ENCODE peak calls at places on chromosome 15, in four cellular contexts. One of them, this sample, is unnamed.

GRCh38 chr15:82177291-82178010 is 85.1 kb downstream of the EFL1 start:
- DNase-seq in neural progenitor cell: no peak
- DNase-seq in lower lobe of right lung: no peak
- DNase-seq in foreskin fibroblast: peak
- DNase-seq in this sample: no peak

GRCh38 chr15:25727116-25727515 is 136.0 kb downstream of the ATP10A start:
- DNase-seq in neural progenitor cell: no peak
- DNase-seq in lower lobe of right lung: no peak
- DNase-seq in foreskin fibroblast: no peak
- DNase-seq in this sample: no peak

GRCh38 chr15:79157631-79158592 is 67.3 kb upstream of the RASGRF1 start:
- DNase-seq in neural progenitor cell: no peak
- DNase-seq in lower lobe of right lung: no peak
- DNase-seq in foreskin fibroblast: no peak
- DNase-seq in this sample: no peak

GRCh38 chr15:58062175-58062574 is 3.3 kb downstream of the ALDH1A2 start:
- DNase-seq in neural progenitor cell: no peak
- DNase-seq in lower lobe of right lung: no peak
- DNase-seq in foreskin fibroblast: no peak
- DNase-seq in this sample: no peak

GRCh38 chr15:90481023-90481422 is 48.7 kb upstream of the CRTC3 start:
- DNase-seq in neural progenitor cell: no peak
- DNase-seq in lower lobe of right lung: no peak
- DNase-seq in foreskin fibroblast: no peak
- DNase-seq in this sample: no peak

GRCh38 chr15:65146438-65146837 is 12.8 kb upstream of the PDCD7 start:
- DNase-seq in neural progenitor cell: no peak
- DNase-seq in lower lobe of right lung: no peak
- DNase-seq in foreskin fibroblast: no peak
- DNase-seq in this sample: no peak

GRCh38 chr15:49415638-49416037 is 7.4 kb upstream of the FGF7 start:
- DNase-seq in neural progenitor cell: no peak
- DNase-seq in lower lobe of right lung: no peak
- DNase-seq in foreskin fibroblast: peak
- DNase-seq in this sample: no peak

GRCh38 chr15:74653426-74654082 is 37.9 kb downstream of the CLK3 start:
- DNase-seq in neural progenitor cell: no peak
- DNase-seq in lower lobe of right lung: no peak
- DNase-seq in foreskin fibroblast: peak
- DNase-seq in this sample: no peak

GRCh38 chr15:68354923-68355322 is 77.0 kb downstream of the ITGA11 start:
- DNase-seq in neural progenitor cell: no peak
- DNase-seq in lower lobe of right lung: no peak
- DNase-seq in foreskin fibroblast: peak
- DNase-seq in this sample: no peak

GRCh38 chr15:67240235-67241131 is 14.0 kb downstream of the AAGAB start:
- DNase-seq in neural progenitor cell: no peak
- DNase-seq in lower lobe of right lung: no peak
- DNase-seq in foreskin fibroblast: no peak
- DNase-seq in this sample: peak

GRCh38 chr15:98914626-98915025 is 93.0 kb downstream of the PGPEP1L start:
- DNase-seq in neural progenitor cell: no peak
- DNase-seq in lower lobe of right lung: no peak
- DNase-seq in foreskin fibroblast: peak
- DNase-seq in this sample: no peak

GRCh38 chr15:80420658-80421057 is 16.5 kb downstream of the ARNT2 start:
- DNase-seq in neural progenitor cell: no peak
- DNase-seq in lower lobe of right lung: no peak
- DNase-seq in foreskin fibroblast: no peak
- DNase-seq in this sample: no peak

GRCh38 chr15:101641894-101642293 is 10.3 kb downstream of the TM2D3 start:
- DNase-seq in neural progenitor cell: no peak
- DNase-seq in lower lobe of right lung: no peak
- DNase-seq in foreskin fibroblast: peak
- DNase-seq in this sample: no peak

GRCh38 chr15:49110158-49110944 is 45.0 kb downstream of the COPS2 start:
- DNase-seq in neural progenitor cell: peak
- DNase-seq in lower lobe of right lung: no peak
- DNase-seq in foreskin fibroblast: no peak
- DNase-seq in this sample: no peak

GRCh38 chr15:82739086-82739485 is 29.4 kb upstream of the AP3B2 start:
- DNase-seq in neural progenitor cell: no peak
- DNase-seq in lower lobe of right lung: no peak
- DNase-seq in foreskin fibroblast: peak
- DNase-seq in this sample: no peak

GRCh38 chr15:89751748-89752147 is 699 bp upstream of the MESP1 start:
- DNase-seq in neural progenitor cell: no peak
- DNase-seq in lower lobe of right lung: no peak
- DNase-seq in foreskin fibroblast: no peak
- DNase-seq in this sample: peak

GRCh38 chr15:77557178-77557960 is 75.3 kb downstream of the LINGO1 start:
- DNase-seq in neural progenitor cell: no peak
- DNase-seq in lower lobe of right lung: no peak
- DNase-seq in foreskin fibroblast: no peak
- DNase-seq in this sample: no peak

GRCh38 chr15:62896969-62897486 is 145.5 kb upstream of the TPM1 start:
- DNase-seq in neural progenitor cell: peak
- DNase-seq in lower lobe of right lung: peak
- DNase-seq in foreskin fibroblast: peak
- DNase-seq in this sample: peak

GRCh38 chr15:95405447-95405846 is 925.1 kb upstream of the NR2F2 start:
- DNase-seq in neural progenitor cell: no peak
- DNase-seq in lower lobe of right lung: no peak
- DNase-seq in foreskin fibroblast: peak
- DNase-seq in this sample: no peak

GRCh38 chr15:74389115-74390048 is 21.9 kb upstream of the CYP11A1 start:
- DNase-seq in neural progenitor cell: no peak
- DNase-seq in lower lobe of right lung: peak
- DNase-seq in foreskin fibroblast: no peak
- DNase-seq in this sample: no peak

GRCh38 chr15:34038404-34039179 is 412 bp downstream of the AVEN start:
- DNase-seq in neural progenitor cell: peak
- DNase-seq in lower lobe of right lung: peak
- DNase-seq in foreskin fibroblast: peak
- DNase-seq in this sample: peak

GRCh38 chr15:79381593-79381992 is 50.5 kb upstream of the MINAR1 start:
- DNase-seq in neural progenitor cell: no peak
- DNase-seq in lower lobe of right lung: no peak
- DNase-seq in foreskin fibroblast: no peak
- DNase-seq in this sample: no peak

GRCh38 chr15:38005949-38006800 is 71.7 kb downstream of the TMCO5A start:
- DNase-seq in neural progenitor cell: no peak
- DNase-seq in lower lobe of right lung: no peak
- DNase-seq in foreskin fibroblast: peak
- DNase-seq in this sample: peak

GRCh38 chr15:26842391-26842790 is 24.5 kb upstream of the GABRA5 start:
- DNase-seq in neural progenitor cell: no peak
- DNase-seq in lower lobe of right lung: no peak
- DNase-seq in foreskin fibroblast: no peak
- DNase-seq in this sample: no peak

GRCh38 chr15:75553659-75554058 is 25.5 kb downstream of the PTPN9 start:
- DNase-seq in neural progenitor cell: no peak
- DNase-seq in lower lobe of right lung: no peak
- DNase-seq in foreskin fibroblast: no peak
- DNase-seq in this sample: no peak

GRCh38 chr15:66679657-66680108 is 22.4 kb upstream of the SMAD6 start:
- DNase-seq in neural progenitor cell: peak
- DNase-seq in lower lobe of right lung: no peak
- DNase-seq in foreskin fibroblast: no peak
- DNase-seq in this sample: no peak

GRCh38 chr15:63820210-63820609 is 13.5 kb downstream of the HERC1 start:
- DNase-seq in neural progenitor cell: no peak
- DNase-seq in lower lobe of right lung: no peak
- DNase-seq in foreskin fibroblast: no peak
- DNase-seq in this sample: no peak

GRCh38 chr15:100215843-100216169 is 126.0 kb downstream of the ADAMTS17 start:
- DNase-seq in neural progenitor cell: no peak
- DNase-seq in lower lobe of right lung: no peak
- DNase-seq in foreskin fibroblast: no peak
- DNase-seq in this sample: no peak

GRCh38 chr15:44289352-44289790 is 852 bp downstream of the GOLM2 start:
- DNase-seq in neural progenitor cell: no peak
- DNase-seq in lower lobe of right lung: no peak
- DNase-seq in foreskin fibroblast: peak
- DNase-seq in this sample: no peak

DNA sequence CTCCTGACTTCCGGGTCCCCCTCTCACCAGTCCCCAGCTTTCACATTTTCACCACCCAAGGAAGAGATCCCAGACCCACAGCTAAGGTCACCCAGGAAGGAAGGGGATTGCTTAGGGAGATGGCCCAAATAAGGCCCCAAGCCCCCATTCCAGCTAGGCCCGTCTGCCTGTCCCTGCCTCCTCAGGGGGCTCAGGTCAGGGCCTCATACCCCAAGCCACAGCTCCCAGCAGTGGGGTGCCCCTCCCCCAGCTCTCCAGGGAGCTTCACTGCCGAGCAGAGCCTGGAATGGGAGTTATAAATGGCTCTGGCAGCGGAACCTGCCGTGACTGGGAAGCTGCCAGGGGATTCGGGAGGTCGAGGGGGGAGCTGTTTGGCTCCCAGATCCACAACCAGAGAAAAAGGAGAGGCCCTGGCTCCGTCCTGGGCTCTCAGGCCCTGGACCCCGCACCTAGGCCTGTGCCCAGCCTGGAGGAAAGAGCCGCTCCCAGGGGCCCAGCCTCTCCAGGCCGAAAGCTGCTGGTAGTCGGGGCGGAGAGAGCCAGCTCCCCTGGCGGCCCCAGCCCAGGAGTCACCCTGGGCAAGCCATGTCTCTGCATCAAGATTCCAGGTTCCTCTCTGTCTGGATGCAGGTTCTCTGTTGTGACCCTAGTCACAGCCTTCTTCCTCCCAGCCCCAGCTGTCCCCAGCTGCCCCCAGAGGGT is 550 bp downstream of the CCDC9B start:
- DNase-seq in neural progenitor cell: no peak
- DNase-seq in lower lobe of right lung: peak
- DNase-seq in foreskin fibroblast: peak
- DNase-seq in this sample: peak
- H3K4me3 ChIP-seq in neural progenitor cell: no peak
- H3K4me3 ChIP-seq in lower lobe of right lung: peak
- H3K4me3 ChIP-seq in foreskin fibroblast: peak
- H3K4me3 ChIP-seq in this sample: no peak

GRCh38 chr15:71472699-71473098 is 337.7 kb upstream of the NR2E3 start:
- DNase-seq in neural progenitor cell: no peak
- DNase-seq in lower lobe of right lung: no peak
- DNase-seq in foreskin fibroblast: no peak
- DNase-seq in this sample: no peak
- H3K4me3 ChIP-seq in neural progenitor cell: no peak
- H3K4me3 ChIP-seq in lower lobe of right lung: no peak
- H3K4me3 ChIP-seq in foreskin fibroblast: no peak
- H3K4me3 ChIP-seq in this sample: no peak

GRCh38 chr15:42036112-42036905 is 15.5 kb upstream of the PLA2G4E start:
- DNase-seq in neural progenitor cell: peak
- DNase-seq in lower lobe of right lung: no peak
- DNase-seq in foreskin fibroblast: no peak
- DNase-seq in this sample: no peak
- H3K4me3 ChIP-seq in neural progenitor cell: no peak
- H3K4me3 ChIP-seq in lower lobe of right lung: no peak
- H3K4me3 ChIP-seq in foreskin fibroblast: no peak
- H3K4me3 ChIP-seq in this sample: no peak

GRCh38 chr15:31852933-31853332 is 177.4 kb upstream of the CHRNA7 start:
- DNase-seq in neural progenitor cell: no peak
- DNase-seq in lower lobe of right lung: no peak
- DNase-seq in foreskin fibroblast: no peak
- DNase-seq in this sample: no peak
- H3K4me3 ChIP-seq in neural progenitor cell: no peak
- H3K4me3 ChIP-seq in lower lobe of right lung: no peak
- H3K4me3 ChIP-seq in foreskin fibroblast: no peak
- H3K4me3 ChIP-seq in this sample: no peak

DNA sequence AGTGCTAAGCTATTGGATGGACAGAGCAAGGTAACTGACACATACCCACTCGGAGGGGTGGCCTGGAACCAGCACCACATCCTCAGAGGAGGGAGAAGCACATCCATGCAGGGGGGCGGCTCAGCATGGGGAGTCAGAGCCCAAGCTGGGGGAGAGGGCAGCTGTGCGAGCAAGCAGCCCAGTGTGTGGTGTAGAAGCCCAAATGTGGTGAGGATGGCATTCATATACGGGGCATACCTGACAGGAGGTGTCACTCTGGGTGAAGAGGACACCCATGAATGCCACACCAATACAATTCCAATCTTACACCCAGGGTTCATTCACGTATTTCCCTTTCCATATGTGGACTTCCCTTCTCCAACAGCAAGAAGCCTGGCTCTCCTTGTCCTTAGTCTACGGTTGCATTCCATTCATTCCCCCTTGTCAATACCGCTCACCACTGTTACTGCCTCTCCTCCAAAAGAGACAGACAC is 58.7 kb upstream of the ACAN start:
- DNase-seq in neural progenitor cell: peak
- DNase-seq in lower lobe of right lung: no peak
- DNase-seq in foreskin fibroblast: peak
- DNase-seq in this sample: no peak
- H3K4me3 ChIP-seq in neural progenitor cell: no peak
- H3K4me3 ChIP-seq in lower lobe of right lung: no peak
- H3K4me3 ChIP-seq in foreskin fibroblast: no peak
- H3K4me3 ChIP-seq in this sample: no peak

This sample was measured in body of pancreas.